ENCODE peak calls at places on chromosomes 5 and 9, in nine cellular contexts. M, P, Y, A, S, E, D, U and I are unnamed samples.

GRCh38 chr9:106860731-106861584 is 2.0 kb upstream of the ZNF462 start:
- DNase-seq in M (no peak), P (peak; percentile 25), Y (no peak), A (peak; percentile 70), S (peak; percentile 20), E (no peak), D (no peak), U (no peak), I (no peak)

GRCh38 chr5:2371419-2371710 is 380.1 kb downstream of the IRX2 start:
- DNase-seq in M (no peak), P (no peak), Y (no peak), A (no peak), S (no peak), E (no peak), D (no peak), U (no peak), I (no peak)

GRCh38 chr9:37643214-37643613 is 7.5 kb upstream of the FRMPD1 start:
- DNase-seq in M (no peak), P (no peak), Y (no peak), A (no peak), S (no peak), E (no peak), D (no peak), U (no peak), I (no peak)

GRCh38 chr5:177389368-177390169 is 5.3 kb downstream of the SLC34A1 start:
- DNase-seq in M (no peak), P (peak; percentile 76), Y (no peak), A (peak; percentile 35), S (peak; percentile 91), E (no peak), D (no peak), U (peak; percentile 54), I (peak; percentile 80)

GRCh38 chr5:80804332-80804731 is 149.5 kb upstream of the DHFR start:
- DNase-seq in M (no peak), P (no peak), Y (no peak), A (no peak), S (no peak), E (no peak), D (no peak), U (no peak), I (no peak)

GRCh38 chr5:14708551-14708950 is 44.0 kb downstream of the OTULIN start:
- DNase-seq in M (no peak), P (no peak), Y (no peak), A (no peak), S (no peak), E (no peak), D (no peak), U (no peak), I (no peak)

GRCh38 chr5:138986186-138986775 is 111.1 kb upstream of the LRRTM2 start:
- DNase-seq in M (no peak), P (no peak), Y (no peak), A (no peak), S (no peak), E (no peak), D (no peak), U (no peak), I (no peak)

GRCh38 chr5:59174248-59174844 is 591.5 kb downstream of the RAB3C start:
- DNase-seq in M (no peak), P (peak; percentile 31), Y (peak; percentile 30), A (no peak), S (peak; percentile 58), E (peak; percentile 48), D (no peak), U (peak; percentile 50), I (no peak)

GRCh38 chr9:92738661-92739081 is 26.0 kb downstream of the BICD2 start:
- DNase-seq in M (no peak), P (no peak), Y (no peak), A (no peak), S (no peak), E (no peak), D (no peak), U (no peak), I (no peak)

GRCh38 chr5:80959138-80959537 is 1.0 kb upstream of the RASGRF2 start:
- DNase-seq in M (no peak), P (no peak), Y (no peak), A (no peak), S (no peak), E (no peak), D (no peak), U (no peak), I (no peak)

GRCh38 chr9:77770340-77770739 is 122.2 kb upstream of the GNA14 start:
- DNase-seq in M (no peak), P (no peak), Y (no peak), A (no peak), S (no peak), E (no peak), D (no peak), U (no peak), I (no peak)

GRCh38 chr9:137000177-137000930 is 4.0 kb upstream of the CLIC3 start:
- DNase-seq in M (no peak), P (no peak), Y (no peak), A (no peak), S (peak; percentile 66), E (peak; percentile 26), D (no peak), U (peak; percentile 49), I (no peak)

GRCh38 chr9:93674580-93675335 is 98.4 kb downstream of the PHF2 start:
- DNase-seq in M (no peak), P (no peak), Y (no peak), A (peak; percentile 14), S (no peak), E (no peak), D (no peak), U (no peak), I (no peak)

GRCh38 chr5:43121565-43122484 is 1.1 kb downstream of the ZNF131 start:
- DNase-seq in M (peak; percentile 41), P (peak; percentile 6), Y (peak; percentile 77), A (peak; percentile 41), S (peak; percentile 37), E (no peak), D (no peak), U (peak; percentile 28), I (peak; percentile 54)

GRCh38 chr5:109876941-109877669 is 187.4 kb downstream of the MAN2A1 start:
- DNase-seq in M (no peak), P (no peak), Y (no peak), A (no peak), S (peak; percentile 11), E (no peak), D (no peak), U (no peak), I (no peak)

GRCh38 chr5:142343531-142343930 is 18.7 kb upstream of the SPRY4 start:
- DNase-seq in M (no peak), P (no peak), Y (no peak), A (no peak), S (no peak), E (no peak), D (no peak), U (no peak), I (no peak)

GRCh38 chr9:34085581-34086500 is 37.2 kb upstream of the UBAP2 start:
- DNase-seq in M (peak; percentile 3), P (no peak), Y (no peak), A (no peak), S (no peak), E (no peak), D (no peak), U (no peak), I (no peak)

GRCh38 chr9:114120192-114121014 is 21.3 kb upstream of the KIF12 start:
- DNase-seq in M (no peak), P (peak; percentile 14), Y (no peak), A (peak; percentile 43), S (no peak), E (no peak), D (no peak), U (no peak), I (no peak)

GRCh38 chr5:178215263-178216002 is 11.1 kb downstream of the HNRNPAB start:
- DNase-seq in M (no peak), P (no peak), Y (no peak), A (peak; percentile 75), S (no peak), E (no peak), D (no peak), U (no peak), I (no peak)

GRCh38 chr9:71676460-71676859 is 91.9 kb downstream of the CEMIP2 start:
- DNase-seq in M (no peak), P (no peak), Y (no peak), A (no peak), S (no peak), E (no peak), D (no peak), U (no peak), I (no peak)

GRCh38 chr5:78562001-78562400 is 86.6 kb downstream of the LHFPL2 start:
- DNase-seq in M (no peak), P (no peak), Y (no peak), A (no peak), S (no peak), E (no peak), D (no peak), U (no peak), I (no peak)

GRCh38 chr9:38180631-38181030 is 111.6 kb upstream of the SHB start:
- DNase-seq in M (no peak), P (no peak), Y (no peak), A (no peak), S (no peak), E (no peak), D (no peak), U (no peak), I (no peak)

GRCh38 chr5:78547731-78548189 is 100.8 kb downstream of the LHFPL2 start:
- DNase-seq in M (no peak), P (no peak), Y (no peak), A (peak; percentile 56), S (peak; percentile 94), E (no peak), D (no peak), U (no peak), I (no peak)

GRCh38 chr5:38616061-38616460 is 59.6 kb upstream of the LIFR start:
- DNase-seq in M (no peak), P (no peak), Y (no peak), A (no peak), S (no peak), E (no peak), D (no peak), U (no peak), I (no peak)

GRCh38 chr5:35478856-35479682 is 138.6 kb upstream of the SPEF2 start:
- DNase-seq in M (no peak), P (peak; percentile 21), Y (no peak), A (no peak), S (no peak), E (no peak), D (no peak), U (no peak), I (no peak)

GRCh38 chr9:13904746-13905145 is 409.2 kb downstream of the NFIB start:
- DNase-seq in M (no peak), P (no peak), Y (no peak), A (no peak), S (peak; percentile 12), E (no peak), D (no peak), U (no peak), I (no peak)

GRCh38 chr5:113232667-113233066 is 202.1 kb downstream of the TSSK1B start:
- DNase-seq in M (no peak), P (no peak), Y (peak; percentile 81), A (no peak), S (no peak), E (no peak), D (no peak), U (no peak), I (no peak)

GRCh38 chr5:9619331-9620092 is 10.6 kb downstream of the TAS2R1 start:
- DNase-seq in M (no peak), P (no peak), Y (no peak), A (no peak), S (no peak), E (no peak), D (no peak), U (no peak), I (no peak)

GRCh38 chr9:129597355-129598088 is 23.4 kb downstream of the C9orf50 start:
- DNase-seq in M (no peak), P (peak; percentile 79), Y (no peak), A (peak; percentile 77), S (no peak), E (no peak), D (no peak), U (peak; percentile 64), I (no peak)

GRCh38 chr5:10233505-10233904 is 16.2 kb downstream of the ATPSCKMT start:
- DNase-seq in M (peak; percentile 14), P (peak; percentile 43), Y (no peak), A (no peak), S (peak; percentile 98), E (no peak), D (no peak), U (no peak), I (no peak)

GRCh38 chr5:147403659-147404640 is 105.9 kb downstream of the DPYSL3 start:
- DNase-seq in M (no peak), P (peak; percentile 51), Y (no peak), A (no peak), S (peak; percentile 98), E (no peak), D (no peak), U (no peak), I (no peak)